ENCODE peak calls at places on chromosome X, in nine cellular contexts. One of them, this sample, is unnamed. For H3K36me3, the result is how much of the 10 kb centered on the place peaks cover.

GRCh38 chrX:66046612-66047235 is 6.8 kb upstream of the VSIG4 start:
- DNase-seq in SK-N-SH: no peak
- DNase-seq in uterus: no peak
- DNase-seq in cardiac muscle cell: no peak
- DNase-seq in sigmoid colon: no peak
- DNase-seq in neuronal stem cell: no peak
- DNase-seq in IMR-90: no peak
- DNase-seq in stomach: no peak
- DNase-seq in MM.1S: peak
- DNase-seq in this sample: peak

GRCh38 chrX:110403839-110404238 is 45.2 kb downstream of the RTL9 start:
- DNase-seq in stomach: no peak
- DNase-seq in IMR-90: peak
- DNase-seq in MM.1S: no peak
- DNase-seq in cardiac muscle cell: no peak
- DNase-seq in SK-N-SH: no peak
- DNase-seq in uterus: no peak
- DNase-seq in sigmoid colon: no peak
- DNase-seq in neuronal stem cell: no peak
- DNase-seq in this sample: no peak

GRCh38 chrX:40471965-40472648 is 108.7 kb upstream of the ATP6AP2 start:
- DNase-seq in sigmoid colon: peak
- DNase-seq in stomach: peak
- DNase-seq in neuronal stem cell: no peak
- DNase-seq in SK-N-SH: peak
- DNase-seq in uterus: peak
- DNase-seq in MM.1S: peak
- DNase-seq in cardiac muscle cell: peak
- DNase-seq in IMR-90: peak
- DNase-seq in this sample: no peak

GRCh38 chrX:41110801-41111625 is 25.8 kb downstream of the USP9X start:
- DNase-seq in sigmoid colon: no peak
- DNase-seq in IMR-90: peak
- DNase-seq in stomach: no peak
- DNase-seq in neuronal stem cell: no peak
- DNase-seq in uterus: no peak
- DNase-seq in SK-N-SH: no peak
- DNase-seq in MM.1S: no peak
- DNase-seq in cardiac muscle cell: no peak
- DNase-seq in this sample: no peak

GRCh38 chrX:119784747-119785446 is 6.5 kb downstream of the RPL39 start:
- DNase-seq in MM.1S: peak
- DNase-seq in SK-N-SH: peak
- DNase-seq in IMR-90: peak
- DNase-seq in sigmoid colon: no peak
- DNase-seq in uterus: no peak
- DNase-seq in neuronal stem cell: no peak
- DNase-seq in stomach: peak
- DNase-seq in cardiac muscle cell: no peak
- DNase-seq in this sample: peak

GRCh38 chrX:50691820-50692219 is 122.2 kb downstream of the SHROOM4 start:
- DNase-seq in SK-N-SH: peak
- DNase-seq in stomach: no peak
- DNase-seq in uterus: no peak
- DNase-seq in sigmoid colon: no peak
- DNase-seq in neuronal stem cell: no peak
- DNase-seq in cardiac muscle cell: peak
- DNase-seq in MM.1S: peak
- DNase-seq in IMR-90: peak
- DNase-seq in this sample: peak

GRCh38 chrX:111490683-111491082 is 20.8 kb upstream of the SERTM2 start:
- DNase-seq in sigmoid colon: no peak
- DNase-seq in uterus: no peak
- DNase-seq in stomach: no peak
- DNase-seq in IMR-90: no peak
- DNase-seq in cardiac muscle cell: peak
- DNase-seq in MM.1S: no peak
- DNase-seq in neuronal stem cell: no peak
- DNase-seq in SK-N-SH: no peak
- DNase-seq in this sample: no peak

GRCh38 chrX:123859409-123859827 is 435 bp upstream of the XIAP start:
- DNase-seq in IMR-90: no peak
- DNase-seq in stomach: peak
- DNase-seq in sigmoid colon: no peak
- DNase-seq in uterus: no peak
- DNase-seq in cardiac muscle cell: no peak
- DNase-seq in MM.1S: no peak
- DNase-seq in SK-N-SH: peak
- DNase-seq in neuronal stem cell: peak
- DNase-seq in this sample: no peak

GRCh38 chrX:150536455-150537116 is 31.8 kb upstream of the MTM1 start:
- DNase-seq in MM.1S: no peak
- DNase-seq in sigmoid colon: no peak
- DNase-seq in IMR-90: no peak
- DNase-seq in SK-N-SH: no peak
- DNase-seq in stomach: no peak
- DNase-seq in uterus: no peak
- DNase-seq in cardiac muscle cell: no peak
- DNase-seq in neuronal stem cell: no peak
- DNase-seq in this sample: no peak

GRCh38 chrX:23902419-23902818 is 5.3 kb downstream of the APOO start:
- DNase-seq in neuronal stem cell: no peak
- DNase-seq in IMR-90: peak
- DNase-seq in uterus: no peak
- DNase-seq in sigmoid colon: no peak
- DNase-seq in stomach: no peak
- DNase-seq in SK-N-SH: peak
- DNase-seq in cardiac muscle cell: peak
- DNase-seq in MM.1S: peak
- DNase-seq in this sample: no peak

GRCh38 chrX:48999030-48999429 is 3.0 kb downstream of the GRIPAP1 start:
- DNase-seq in neuronal stem cell: no peak
- DNase-seq in cardiac muscle cell: no peak
- DNase-seq in MM.1S: no peak
- DNase-seq in sigmoid colon: no peak
- DNase-seq in uterus: no peak
- DNase-seq in IMR-90: no peak
- DNase-seq in stomach: no peak
- DNase-seq in SK-N-SH: no peak
- DNase-seq in this sample: no peak

GRCh38 chrX:290476-291166 is 9.4 kb downstream of the PLCXD1 start:
- DNase-seq in IMR-90: no peak
- DNase-seq in MM.1S: no peak
- DNase-seq in SK-N-SH: no peak
- DNase-seq in stomach: no peak
- DNase-seq in uterus: no peak
- DNase-seq in sigmoid colon: peak
- DNase-seq in neuronal stem cell: no peak
- DNase-seq in cardiac muscle cell: no peak
- DNase-seq in this sample: no peak

GRCh38 chrX:291411-291901 is 10.3 kb downstream of the PLCXD1 start:
- DNase-seq in cardiac muscle cell: no peak
- DNase-seq in IMR-90: no peak
- DNase-seq in stomach: no peak
- DNase-seq in SK-N-SH: no peak
- DNase-seq in neuronal stem cell: no peak
- DNase-seq in sigmoid colon: peak
- DNase-seq in MM.1S: no peak
- DNase-seq in uterus: no peak
- DNase-seq in this sample: no peak

GRCh38 chrX:298993-299392 is 17.8 kb downstream of the PLCXD1 start:
- DNase-seq in stomach: no peak
- DNase-seq in MM.1S: no peak
- DNase-seq in sigmoid colon: peak
- DNase-seq in neuronal stem cell: no peak
- DNase-seq in IMR-90: no peak
- DNase-seq in SK-N-SH: no peak
- DNase-seq in uterus: no peak
- DNase-seq in cardiac muscle cell: no peak
- DNase-seq in this sample: no peak

GRCh38 chrX:292900-293897 is 12.0 kb downstream of the PLCXD1 start:
- DNase-seq in cardiac muscle cell: no peak
- DNase-seq in MM.1S: no peak
- DNase-seq in IMR-90: no peak
- DNase-seq in sigmoid colon: peak
- DNase-seq in uterus: no peak
- DNase-seq in SK-N-SH: no peak
- DNase-seq in neuronal stem cell: no peak
- DNase-seq in stomach: peak
- DNase-seq in this sample: no peak

DNA sequence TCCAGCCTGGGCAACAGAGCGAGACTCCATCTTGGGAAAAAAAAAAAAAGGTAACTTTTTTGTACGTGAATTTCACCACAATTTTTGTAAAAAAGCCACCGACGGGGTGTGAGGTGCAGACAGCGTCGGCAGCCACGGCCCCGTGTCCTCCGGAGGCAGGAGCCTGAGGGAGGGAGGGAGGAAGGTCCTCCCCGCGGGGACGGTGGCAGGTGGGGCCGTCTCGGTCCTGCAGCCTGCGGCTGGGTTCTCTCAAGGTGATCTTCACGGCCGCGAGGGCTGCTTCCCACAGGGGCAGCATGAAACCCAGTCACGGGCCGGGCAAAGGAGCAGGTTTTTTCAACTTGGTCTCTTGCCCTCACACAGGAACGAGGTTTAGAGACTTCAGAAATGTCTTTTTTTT is 14.0 kb downstream of the PLCXD1 start:
- DNase-seq in uterus: no peak
- DNase-seq in cardiac muscle cell: no peak
- DNase-seq in IMR-90: no peak
- DNase-seq in neuronal stem cell: no peak
- DNase-seq in MM.1S: no peak
- DNase-seq in SK-N-SH: no peak
- DNase-seq in sigmoid colon: peak
- DNase-seq in stomach: no peak
- DNase-seq in this sample: no peak
- H3K36me3 ChIP-seq in uterus: under half
- H3K36me3 ChIP-seq in cardiac muscle cell: under half
- H3K36me3 ChIP-seq in IMR-90: under half
- H3K36me3 ChIP-seq in neuronal stem cell: under half
- H3K36me3 ChIP-seq in MM.1S: under half
- H3K36me3 ChIP-seq in SK-N-SH: under half
- H3K36me3 ChIP-seq in sigmoid colon: under half
- H3K36me3 ChIP-seq in stomach: half or more
- H3K36me3 ChIP-seq in this sample: under half

GRCh38 chrX:154469880-154470279 is 9.2 kb downstream of the LAGE3 start:
- DNase-seq in neuronal stem cell: no peak
- DNase-seq in MM.1S: no peak
- DNase-seq in uterus: no peak
- DNase-seq in sigmoid colon: no peak
- DNase-seq in stomach: no peak
- DNase-seq in IMR-90: no peak
- DNase-seq in cardiac muscle cell: no peak
- DNase-seq in SK-N-SH: no peak
- DNase-seq in this sample: no peak
- H3K36me3 ChIP-seq in neuronal stem cell: under half
- H3K36me3 ChIP-seq in MM.1S: under half
- H3K36me3 ChIP-seq in uterus: under half
- H3K36me3 ChIP-seq in sigmoid colon: under half
- H3K36me3 ChIP-seq in stomach: half or more
- H3K36me3 ChIP-seq in IMR-90: half or more
- H3K36me3 ChIP-seq in cardiac muscle cell: under half
- H3K36me3 ChIP-seq in SK-N-SH: under half
- H3K36me3 ChIP-seq in this sample: under half

GRCh38 chrX:71131510-71131909 is 13.1 kb downstream of the MED12 start:
- DNase-seq in sigmoid colon: no peak
- DNase-seq in SK-N-SH: no peak
- DNase-seq in IMR-90: no peak
- DNase-seq in neuronal stem cell: no peak
- DNase-seq in stomach: no peak
- DNase-seq in cardiac muscle cell: no peak
- DNase-seq in MM.1S: no peak
- DNase-seq in uterus: no peak
- DNase-seq in this sample: no peak
- H3K36me3 ChIP-seq in sigmoid colon: under half
- H3K36me3 ChIP-seq in SK-N-SH: half or more
- H3K36me3 ChIP-seq in IMR-90: half or more
- H3K36me3 ChIP-seq in neuronal stem cell: under half
- H3K36me3 ChIP-seq in stomach: half or more
- H3K36me3 ChIP-seq in cardiac muscle cell: under half
- H3K36me3 ChIP-seq in MM.1S: under half
- H3K36me3 ChIP-seq in uterus: under half
- H3K36me3 ChIP-seq in this sample: under half

DNA sequence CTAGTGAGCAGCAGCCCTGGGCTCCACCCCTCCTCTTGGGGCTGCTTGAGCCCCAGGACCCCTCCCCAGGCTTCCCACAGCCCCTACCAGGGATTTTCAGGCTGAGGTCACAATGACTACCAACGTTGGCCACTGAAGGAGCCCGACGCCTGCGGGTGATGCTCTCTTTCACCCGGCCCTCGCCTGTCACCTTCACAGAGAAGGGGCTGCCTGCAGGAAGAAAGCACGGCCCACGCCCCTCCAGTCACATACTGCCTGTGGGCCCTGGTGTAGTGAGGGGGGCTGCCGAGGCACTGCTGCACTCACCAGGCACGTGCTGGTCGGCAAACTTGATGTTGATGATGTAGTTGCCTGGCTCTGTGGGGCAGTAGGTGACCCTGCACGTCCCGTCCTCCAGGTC is 22.0 kb downstream of the FLNA start:
- DNase-seq in SK-N-SH: no peak
- DNase-seq in MM.1S: no peak
- DNase-seq in uterus: no peak
- DNase-seq in neuronal stem cell: no peak
- DNase-seq in IMR-90: no peak
- DNase-seq in sigmoid colon: no peak
- DNase-seq in cardiac muscle cell: no peak
- DNase-seq in stomach: no peak
- DNase-seq in this sample: no peak
- H3K36me3 ChIP-seq in SK-N-SH: half or more
- H3K36me3 ChIP-seq in MM.1S: under half
- H3K36me3 ChIP-seq in uterus: under half
- H3K36me3 ChIP-seq in neuronal stem cell: half or more
- H3K36me3 ChIP-seq in IMR-90: half or more
- H3K36me3 ChIP-seq in sigmoid colon: half or more
- H3K36me3 ChIP-seq in cardiac muscle cell: under half
- H3K36me3 ChIP-seq in stomach: half or more
- H3K36me3 ChIP-seq in this sample: under half

DNA sequence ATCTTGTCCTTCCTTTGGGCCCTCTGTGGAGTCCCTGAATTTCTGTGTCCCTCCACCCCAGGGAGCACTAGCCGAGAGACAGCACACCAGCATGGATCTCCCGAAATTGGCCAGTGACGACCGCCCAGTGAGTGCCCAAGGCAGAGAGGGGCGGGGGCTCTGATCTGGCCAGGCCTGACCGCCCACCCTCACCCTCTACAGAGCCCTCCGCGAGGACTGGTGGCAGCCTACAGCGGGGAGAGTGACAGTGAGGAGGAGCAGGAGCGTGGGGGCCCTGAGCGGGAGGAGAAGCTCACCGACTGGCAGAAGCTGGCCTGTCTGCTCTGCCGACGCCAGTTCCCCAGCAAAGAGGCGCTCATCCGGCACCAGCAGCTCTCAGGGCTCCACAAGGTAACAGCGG is 8.4 kb upstream of the UBA1 start:
- DNase-seq in uterus: no peak
- DNase-seq in MM.1S: no peak
- DNase-seq in neuronal stem cell: no peak
- DNase-seq in sigmoid colon: no peak
- DNase-seq in IMR-90: no peak
- DNase-seq in stomach: no peak
- DNase-seq in cardiac muscle cell: no peak
- DNase-seq in SK-N-SH: no peak
- DNase-seq in this sample: no peak
- H3K36me3 ChIP-seq in uterus: under half
- H3K36me3 ChIP-seq in MM.1S: under half
- H3K36me3 ChIP-seq in neuronal stem cell: under half
- H3K36me3 ChIP-seq in sigmoid colon: under half
- H3K36me3 ChIP-seq in IMR-90: under half
- H3K36me3 ChIP-seq in stomach: half or more
- H3K36me3 ChIP-seq in cardiac muscle cell: under half
- H3K36me3 ChIP-seq in SK-N-SH: under half
- H3K36me3 ChIP-seq in this sample: under half

This sample was measured in GM06990.